ENCODE peak calls at places on chromosomes 7 and 10, in seven cellular contexts. C is transverse colon; I is psoas muscle; W is effector memory CD4-positive, alpha-beta T cell; O is keratinocyte; T is cardiac muscle cell; H is aorta. L is an unnamed sample.

GRCh38 chr7:29319719-29320521 is 125.3 kb downstream of the CHN2 start:
- DNase-seq in C (no peak), I (no peak), W (no peak), O (no peak), T (no peak), H (no peak), L (no peak)

GRCh38 chr10:105243825-105244224 is 602.7 kb downstream of the SORCS3 start:
- DNase-seq in C (no peak), I (no peak), W (no peak), O (no peak), T (no peak), H (no peak), L (no peak)

GRCh38 chr7:151212626-151213025 is 2.3 kb upstream of the H2BK1 start:
- DNase-seq in C (no peak), I (no peak), W (no peak), O (no peak), T (no peak), H (no peak), L (no peak)

GRCh38 chr10:21519981-21520436 is 5.5 kb downstream of the SKIDA1 start:
- DNase-seq in C (no peak), I (no peak), W (no peak), O (no peak), T (peak; percentile 81), H (no peak), L (no peak)

GRCh38 chr7:159213253-159213652 is 68.6 kb upstream of the VIPR2 start:
- DNase-seq in C (no peak), I (no peak), W (no peak), O (no peak), T (no peak), H (no peak), L (no peak)

GRCh38 chr7:142557971-142558582 is 191.2 kb upstream of the PRSS1 start:
- DNase-seq in C (peak; percentile 50), I (peak; percentile 25), W (peak; percentile 18), O (peak; percentile 30), T (peak; percentile 70), H (no peak), L (no peak)

GRCh38 chr10:87593702-87594101 is 66.0 kb upstream of the PAPSS2 start:
- DNase-seq in C (no peak), I (no peak), W (no peak), O (no peak), T (peak; percentile 29), H (no peak), L (no peak)

GRCh38 chr10:46283945-46284285 is 2.9 kb upstream of the ANTXRL start:
- DNase-seq in C (peak; percentile 8), I (no peak), W (no peak), O (no peak), T (no peak), H (no peak), L (no peak)

GRCh38 chr10:45254892-45255291 is 60.5 kb downstream of the OR13A1 start:
- DNase-seq in C (no peak), I (no peak), W (no peak), O (no peak), T (no peak), H (no peak), L (no peak)

GRCh38 chr7:117194445-117194844 is 128.4 kb downstream of the WNT2 start:
- DNase-seq in C (no peak), I (no peak), W (no peak), O (no peak), T (no peak), H (no peak), L (no peak)

GRCh38 chr7:155534691-155535090 is 11.7 kb downstream of the CNPY1 start:
- DNase-seq in C (no peak), I (no peak), W (no peak), O (no peak), T (no peak), H (peak; percentile 51), L (no peak)

GRCh38 chr7:155533120-155533826 is 13.1 kb downstream of the CNPY1 start:
- DNase-seq in C (no peak), I (no peak), W (no peak), O (no peak), T (peak; percentile 2), H (peak; percentile 73), L (no peak)

GRCh38 chr7:155533827-155534690 is 12.3 kb downstream of the CNPY1 start:
- DNase-seq in C (no peak), I (no peak), W (no peak), O (no peak), T (peak; percentile 22), H (peak; percentile 76), L (no peak)

GRCh38 chr7:155538293-155538692 is 8.1 kb downstream of the CNPY1 start:
- DNase-seq in C (no peak), I (no peak), W (no peak), O (no peak), T (no peak), H (no peak), L (no peak)

DNA sequence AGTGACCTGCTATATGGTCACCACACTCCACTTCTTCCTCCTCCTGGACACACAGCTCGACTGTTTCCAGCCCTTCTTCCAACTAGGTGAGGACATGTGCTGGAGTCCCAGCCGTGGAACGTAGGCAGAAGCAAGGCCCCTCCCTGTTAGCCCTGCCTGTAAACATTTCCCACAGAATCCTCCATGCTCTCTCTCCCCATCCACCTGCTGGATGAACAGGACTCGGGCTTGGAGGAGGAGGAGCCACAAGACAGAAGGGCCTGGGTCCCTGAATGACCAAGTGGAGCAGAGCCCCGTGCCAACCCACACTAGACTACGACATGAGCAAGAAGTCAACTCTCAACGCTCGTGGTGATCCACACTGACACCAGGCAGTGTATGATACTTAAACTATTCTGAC is 9.9 kb downstream of the CNPY1 start:
- DNase-seq in C (no peak), I (no peak), W (no peak), O (no peak), T (no peak), H (peak; percentile 54), L (no peak)
- H3K4me1 ChIP-seq in C (no peaks in the 10 kb centered on the region), I (peaks cover 9% of the 10 kb centered on the region), W (peaks cover 13% of the 10 kb centered on the region), O (peaks cover 6% of the 10 kb centered on the region), T (peaks cover 6% of the 10 kb centered on the region), H (no peaks in the 10 kb centered on the region), L (peaks cover 3% of the 10 kb centered on the region)

DNA sequence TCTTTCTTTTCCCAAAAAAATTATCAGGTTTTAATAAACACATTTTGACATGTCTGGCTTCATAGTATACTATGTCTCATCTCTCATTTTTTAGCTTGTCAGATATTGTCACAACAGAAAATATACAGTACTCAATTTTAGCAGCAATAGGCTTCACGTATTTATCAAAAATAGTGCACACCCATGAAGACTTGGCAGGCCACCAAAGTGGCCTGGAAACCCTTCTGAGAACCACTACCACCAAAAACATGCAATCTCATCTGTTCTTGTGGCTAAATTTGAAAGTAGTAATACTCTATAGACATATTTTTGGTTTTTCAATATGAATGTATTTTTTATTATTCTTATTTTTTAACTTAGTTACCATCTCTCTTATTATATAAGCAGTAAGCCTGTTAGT is 1094.5 kb upstream of the LRRN3 start:
- DNase-seq in C (no peak), I (no peak), W (no peak), O (no peak), T (no peak), H (no peak), L (no peak)
- H3K36me3 ChIP-seq in C (no peaks in the 10 kb centered on the region), I (no peaks in the 10 kb centered on the region), W (no peaks in the 10 kb centered on the region), O (no peaks in the 10 kb centered on the region), T (no peaks in the 10 kb centered on the region), H (no peaks in the 10 kb centered on the region), L (no peaks in the 10 kb centered on the region)

GRCh38 chr7:126755381-126755780 is 497.4 kb downstream of the GRM8 start:
- DNase-seq in C (no peak), I (no peak), W (no peak), O (no peak), T (no peak), H (no peak), L (no peak)

GRCh38 chr7:126750207-126750911 is 502.4 kb downstream of the GRM8 start:
- DNase-seq in C (no peak), I (no peak), W (no peak), O (no peak), T (no peak), H (no peak), L (no peak)
- H3K4me1 ChIP-seq in C (no peaks in the 10 kb centered on the region), I (no peaks in the 10 kb centered on the region), W (no peaks in the 10 kb centered on the region), O (no peaks in the 10 kb centered on the region), T (no peaks in the 10 kb centered on the region), H (no peaks in the 10 kb centered on the region), L (no peaks in the 10 kb centered on the region)

GRCh38 chr7:45456747-45457146 is 117.4 kb upstream of the ADCY1 start:
- DNase-seq in C (no peak), I (no peak), W (no peak), O (no peak), T (peak; percentile 12), H (no peak), L (no peak)

GRCh38 chr7:45456105-45456504 is 118.1 kb upstream of the ADCY1 start:
- DNase-seq in C (no peak), I (no peak), W (no peak), O (no peak), T (no peak), H (no peak), L (no peak)

GRCh38 chr7:45460379-45460778 is 113.8 kb upstream of the ADCY1 start:
- DNase-seq in C (no peak), I (no peak), W (no peak), O (no peak), T (no peak), H (no peak), L (no peak)

GRCh38 chr7:45457591-45457990 is 116.6 kb upstream of the ADCY1 start:
- DNase-seq in C (no peak), I (no peak), W (no peak), O (no peak), T (no peak), H (no peak), L (no peak)

DNA sequence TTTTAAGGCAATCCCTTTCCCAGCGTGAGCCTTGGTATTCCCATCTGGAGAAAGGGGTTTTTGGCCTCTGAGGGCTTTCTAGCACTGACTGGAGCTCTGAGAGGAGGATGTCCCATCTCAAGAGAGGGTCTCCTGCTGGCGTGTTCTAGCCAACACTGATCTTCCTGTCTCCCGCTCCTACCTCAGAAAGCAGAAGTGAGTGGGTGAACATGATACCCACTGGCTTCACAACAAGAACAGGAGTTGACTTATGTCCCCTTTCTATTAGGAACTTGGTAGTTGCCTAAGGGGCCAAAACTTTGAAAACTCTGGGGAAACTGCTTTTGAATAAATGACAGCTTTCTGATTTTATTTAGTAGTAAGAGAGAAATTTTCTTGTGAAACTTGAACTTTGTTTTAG is 113.2 kb upstream of the ADCY1 start:
- DNase-seq in C (no peak), I (no peak), W (no peak), O (no peak), T (no peak), H (no peak), L (no peak)
- H3K36me3 ChIP-seq in C (no peaks in the 10 kb centered on the region), I (no peaks in the 10 kb centered on the region), W (no peaks in the 10 kb centered on the region), O (no peaks in the 10 kb centered on the region), T (no peaks in the 10 kb centered on the region), H (no peaks in the 10 kb centered on the region), L (no peaks in the 10 kb centered on the region)

GRCh38 chr10:112956631-112957350 is 6.7 kb downstream of the TCF7L2 start:
- DNase-seq in C (peak; percentile 35), I (no peak), W (no peak), O (no peak), T (no peak), H (no peak), L (no peak)
- H3K4me1 ChIP-seq in C (peaks cover 20% of the 10 kb centered on the region), I (peaks cover 43% of the 10 kb centered on the region), W (peaks cover 8% of the 10 kb centered on the region), O (peaks cover 46% of the 10 kb centered on the region), T (peaks cover 68% of the 10 kb centered on the region), H (peaks cover 2% of the 10 kb centered on the region), L (peaks cover 16% of the 10 kb centered on the region)

DNA sequence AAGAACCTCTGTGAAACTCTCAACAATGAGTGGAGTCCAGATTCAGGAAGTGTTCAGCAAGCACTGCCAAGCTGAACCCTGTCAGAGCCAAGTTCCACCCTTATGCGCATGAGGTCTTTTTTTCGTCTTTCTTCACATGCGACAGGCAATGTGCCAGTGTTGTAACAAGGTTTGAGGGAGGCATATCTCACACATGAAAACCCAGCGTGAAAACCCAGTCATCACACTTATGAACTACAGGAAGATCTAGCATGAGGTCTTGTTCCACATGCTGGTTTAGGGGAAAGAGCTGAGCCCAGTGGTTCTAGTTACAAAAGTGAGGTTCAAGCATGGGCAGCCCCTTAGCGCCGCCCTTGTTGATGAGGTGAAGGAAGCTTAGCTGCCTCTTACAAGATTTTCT is 49.7 kb downstream of the RABGEF1 start:
- DNase-seq in C (no peak), I (no peak), W (no peak), O (no peak), T (peak; percentile 16), H (no peak), L (no peak)
- H3K36me3 ChIP-seq in C (no peaks in the 10 kb centered on the region), I (peaks cover 8% of the 10 kb centered on the region), W (peaks cover 19% of the 10 kb centered on the region), O (peaks cover 19% of the 10 kb centered on the region), T (peaks cover 37% of the 10 kb centered on the region), H (peaks cover 12% of the 10 kb centered on the region), L (peaks cover 18% of the 10 kb centered on the region)